ENCODE peak calls at places on chromosomes 6 and 20, in ten cellular contexts. J, X, V, A, O, E, D, M, T and B are unnamed samples.
A peak's percentile ranks its signal among the peaks of the same experiment; 100 is the strongest.

GRCh38 chr6:6844451-6844974 is 256.0 kb downstream of the LY86 start:
- DNase-seq in T (no peak), X (no peak), E (no peak), V (no peak), J (no peak), M (no peak), O (no peak), A (no peak), D (no peak), B (no peak)

GRCh38 chr6:114096553-114097172 is 125.7 kb upstream of the HDAC2 start:
- DNase-seq in M (peak; percentile 18), O (peak; percentile 56), E (peak; percentile 65), D (peak; percentile 38), J (no peak), V (no peak), A (no peak), X (no peak), T (peak; percentile 62), B (no peak)

GRCh38 chr6:24864345-24864744 is 65.6 kb upstream of the ARMH2 start:
- DNase-seq in O (no peak), A (no peak), V (no peak), M (no peak), T (no peak), E (peak; percentile 66), J (no peak), D (peak; percentile 37), X (no peak), B (no peak)

GRCh38 chr6:165106261-165106660 is 203.1 kb downstream of the C6orf118 start:
- DNase-seq in V (no peak), E (no peak), O (no peak), M (no peak), D (no peak), A (no peak), J (no peak), X (no peak), T (no peak), B (no peak)

GRCh38 chr20:54219751-54220426 is 12.0 kb downstream of the PFDN4 start:
- DNase-seq in V (no peak), J (no peak), O (peak; percentile 16), M (peak; percentile 32), D (peak; percentile 46), T (peak; percentile 72), E (peak; percentile 78), A (no peak), X (no peak), B (no peak)

GRCh38 chr20:20557406-20557805 is 155.0 kb downstream of the RALGAPA2 start:
- DNase-seq in M (no peak), T (no peak), A (no peak), O (no peak), D (no peak), X (no peak), J (no peak), V (no peak), E (no peak), B (no peak)

GRCh38 chr20:25135031-25135430 is 53.1 kb upstream of the VSX1 start:
- DNase-seq in V (no peak), E (no peak), J (no peak), O (no peak), X (no peak), T (no peak), M (no peak), A (no peak), D (no peak), B (no peak)

GRCh38 chr6:106553440-106553839 is 75.9 kb downstream of the RTN4IP1 start:
- DNase-seq in M (no peak), J (no peak), X (no peak), D (no peak), T (no peak), V (peak; percentile 13), O (no peak), A (no peak), E (no peak), B (no peak)

GRCh38 chr20:57143173-57143572 is 123.3 kb downstream of the BMP7 start:
- DNase-seq in T (no peak), J (no peak), X (no peak), M (no peak), V (no peak), O (no peak), A (no peak), D (no peak), E (no peak), B (no peak)

GRCh38 chr6:106997392-106998257 is 23.1 kb upstream of the CD24 start:
- DNase-seq in M (peak; percentile 29), X (no peak), E (peak; percentile 73), D (peak; percentile 71), J (no peak), O (peak; percentile 55), V (peak; percentile 19), A (no peak), T (peak; percentile 62), B (peak; percentile 33)

GRCh38 chr6:108592371-108593337 is 31.9 kb downstream of the FOXO3 start:
- DNase-seq in V (no peak), A (no peak), M (peak; percentile 92), T (no peak), X (no peak), O (peak; percentile 96), E (peak; percentile 89), D (peak; percentile 89), J (peak; percentile 31), B (peak; percentile 31)

GRCh38 chr6:105164418-105164817 is 15.4 kb downstream of the POPDC3 start:
- DNase-seq in J (no peak), V (no peak), A (no peak), T (no peak), M (peak; percentile 24), D (peak; percentile 65), O (no peak), E (peak; percentile 68), X (no peak), B (no peak)

GRCh38 chr6:169851641-169852503 is 100.5 kb downstream of the ERMARD start:
- DNase-seq in A (peak; percentile 81), D (peak; percentile 63), E (no peak), M (no peak), T (peak; percentile 73), V (no peak), X (peak; percentile 90), J (no peak), O (no peak), B (no peak)

GRCh38 chr6:24539416-24539815 is 44.6 kb downstream of the ALDH5A1 start:
- DNase-seq in O (no peak), X (no peak), V (no peak), T (no peak), M (no peak), D (no peak), A (no peak), J (no peak), E (no peak), B (no peak)

GRCh38 chr20:12984863-12985262 is 23.9 kb upstream of the SPTLC3 start:
- DNase-seq in V (no peak), A (no peak), J (no peak), X (no peak), D (no peak), O (no peak), T (no peak), M (no peak), E (no peak), B (no peak)

GRCh38 chr6:53866231-53866630 is 71.4 kb downstream of the LRRC1 start:
- DNase-seq in O (no peak), A (no peak), D (no peak), E (no peak), X (no peak), V (no peak), J (no peak), T (peak; percentile 79), M (no peak), B (no peak)

GRCh38 chr20:4665591-4665990 is 56.1 kb upstream of the PRND start:
- DNase-seq in D (no peak), M (no peak), A (no peak), V (no peak), J (no peak), E (no peak), O (peak; percentile 15), X (no peak), T (no peak), B (no peak)

GRCh38 chr6:42338573-42339218 is 113.0 kb downstream of the TRERF1 start:
- DNase-seq in D (peak; percentile 98), V (peak; percentile 11), T (peak; percentile 14), J (no peak), O (no peak), E (peak; percentile 96), A (no peak), M (peak; percentile 99), X (peak; percentile 64), B (no peak)

GRCh38 chr6:170247178-170247701 is 43.6 kb downstream of the DLL1 start:
- DNase-seq in E (no peak), J (no peak), M (no peak), X (no peak), D (no peak), O (no peak), A (no peak), V (no peak), T (no peak), B (no peak)

GRCh38 chr6:47464052-47464451 is 13.5 kb upstream of the CD2AP start:
- DNase-seq in X (no peak), V (no peak), M (no peak), A (no peak), E (no peak), J (no peak), D (no peak), T (no peak), O (no peak), B (no peak)

GRCh38 chr6:119444642-119445557 is 95.3 kb upstream of the MAN1A1 start:
- DNase-seq in D (no peak), V (no peak), M (no peak), A (no peak), J (no peak), O (no peak), E (peak; percentile 56), X (no peak), T (no peak), B (no peak)

GRCh38 chr6:116087437-116088027 is 13.1 kb upstream of the NT5DC1 start:
- DNase-seq in J (no peak), A (no peak), D (peak; percentile 65), T (no peak), M (peak; percentile 91), V (no peak), E (peak; percentile 81), X (no peak), O (peak; percentile 71), B (no peak)

GRCh38 chr6:108117427-108118358 is 43.2 kb upstream of the OSTM1 start:
- DNase-seq in A (no peak), D (peak; percentile 22), T (peak; percentile 41), O (peak; percentile 65), J (no peak), V (no peak), X (no peak), M (no peak), E (peak; percentile 44), B (no peak)

GRCh38 chr6:312704-313485 is 20.6 kb downstream of the DUSP22 start:
- DNase-seq in T (no peak), E (no peak), A (no peak), D (no peak), J (no peak), M (no peak), X (no peak), V (no peak), O (peak; percentile 53), B (no peak)